ENCODE peak calls at places on chromosome 3, in ten cellular contexts. One of them, this sample, is unnamed.

GRCh38 chr3:126494831-126495230 is 19.1 kb upstream of the ZXDC start:
- DNase-seq in HL-60: no peak
- DNase-seq in GM23248: no peak
- DNase-seq in neural progenitor cell: no peak
- DNase-seq in ovary: no peak
- DNase-seq in stomach: no peak
- DNase-seq in aorta: no peak
- DNase-seq in astrocyte: no peak
- DNase-seq in tibial nerve: no peak
- DNase-seq in left ventricle myocardium inferior: no peak
- DNase-seq in this sample: no peak

GRCh38 chr3:17233398-17233800 is 348.6 kb downstream of the PLCL2 start:
- DNase-seq in left ventricle myocardium inferior: no peak
- DNase-seq in tibial nerve: no peak
- DNase-seq in ovary: no peak
- DNase-seq in neural progenitor cell: peak
- DNase-seq in astrocyte: peak
- DNase-seq in stomach: no peak
- DNase-seq in aorta: no peak
- DNase-seq in HL-60: peak
- DNase-seq in GM23248: peak
- DNase-seq in this sample: peak

GRCh38 chr3:168909260-168909659 is 754.3 kb downstream of the MECOM start:
- DNase-seq in astrocyte: peak
- DNase-seq in aorta: no peak
- DNase-seq in HL-60: no peak
- DNase-seq in left ventricle myocardium inferior: no peak
- DNase-seq in GM23248: peak
- DNase-seq in tibial nerve: no peak
- DNase-seq in ovary: no peak
- DNase-seq in stomach: no peak
- DNase-seq in neural progenitor cell: no peak
- DNase-seq in this sample: no peak

GRCh38 chr3:42071720-42072582 is 19.2 kb upstream of the TRAK1 start:
- DNase-seq in neural progenitor cell: peak
- DNase-seq in aorta: peak
- DNase-seq in tibial nerve: peak
- DNase-seq in left ventricle myocardium inferior: peak
- DNase-seq in stomach: peak
- DNase-seq in ovary: peak
- DNase-seq in astrocyte: peak
- DNase-seq in GM23248: peak
- DNase-seq in HL-60: peak
- DNase-seq in this sample: no peak

GRCh38 chr3:110344897-110345767 is 726.5 kb upstream of the NECTIN3 start:
- DNase-seq in stomach: no peak
- DNase-seq in neural progenitor cell: no peak
- DNase-seq in GM23248: no peak
- DNase-seq in ovary: no peak
- DNase-seq in HL-60: no peak
- DNase-seq in astrocyte: peak
- DNase-seq in tibial nerve: no peak
- DNase-seq in left ventricle myocardium inferior: no peak
- DNase-seq in aorta: no peak
- DNase-seq in this sample: no peak

GRCh38 chr3:156459434-156459833 is 95.5 kb downstream of the SSR3 start:
- DNase-seq in left ventricle myocardium inferior: peak
- DNase-seq in ovary: no peak
- DNase-seq in astrocyte: no peak
- DNase-seq in aorta: peak
- DNase-seq in neural progenitor cell: no peak
- DNase-seq in tibial nerve: no peak
- DNase-seq in HL-60: no peak
- DNase-seq in stomach: no peak
- DNase-seq in GM23248: no peak
- DNase-seq in this sample: no peak

GRCh38 chr3:11244131-11244677 is 28.0 kb upstream of the ATG7 start:
- DNase-seq in ovary: no peak
- DNase-seq in neural progenitor cell: no peak
- DNase-seq in left ventricle myocardium inferior: no peak
- DNase-seq in HL-60: no peak
- DNase-seq in aorta: no peak
- DNase-seq in GM23248: peak
- DNase-seq in astrocyte: no peak
- DNase-seq in tibial nerve: no peak
- DNase-seq in stomach: no peak
- DNase-seq in this sample: no peak

GRCh38 chr3:46709147-46709654 is 8.0 kb downstream of the TMIE start:
- DNase-seq in HL-60: no peak
- DNase-seq in stomach: no peak
- DNase-seq in aorta: no peak
- DNase-seq in astrocyte: no peak
- DNase-seq in GM23248: no peak
- DNase-seq in ovary: peak
- DNase-seq in left ventricle myocardium inferior: peak
- DNase-seq in tibial nerve: no peak
- DNase-seq in neural progenitor cell: no peak
- DNase-seq in this sample: no peak

GRCh38 chr3:65636326-65636725 is 402.4 kb downstream of the MAGI1 start:
- DNase-seq in stomach: no peak
- DNase-seq in left ventricle myocardium inferior: no peak
- DNase-seq in neural progenitor cell: no peak
- DNase-seq in ovary: no peak
- DNase-seq in astrocyte: no peak
- DNase-seq in GM23248: no peak
- DNase-seq in tibial nerve: no peak
- DNase-seq in aorta: no peak
- DNase-seq in HL-60: no peak
- DNase-seq in this sample: no peak

GRCh38 chr3:123431658-123432323 is 17.1 kb downstream of the ADCY5 start:
- DNase-seq in left ventricle myocardium inferior: no peak
- DNase-seq in HL-60: no peak
- DNase-seq in aorta: no peak
- DNase-seq in astrocyte: peak
- DNase-seq in neural progenitor cell: no peak
- DNase-seq in tibial nerve: no peak
- DNase-seq in ovary: no peak
- DNase-seq in stomach: no peak
- DNase-seq in GM23248: no peak
- DNase-seq in this sample: no peak

GRCh38 chr3:71495708-71496472 is 87.6 kb downstream of the FOXP1 start:
- DNase-seq in left ventricle myocardium inferior: no peak
- DNase-seq in neural progenitor cell: no peak
- DNase-seq in aorta: no peak
- DNase-seq in GM23248: peak
- DNase-seq in astrocyte: peak
- DNase-seq in tibial nerve: no peak
- DNase-seq in stomach: no peak
- DNase-seq in ovary: no peak
- DNase-seq in HL-60: no peak
- DNase-seq in this sample: no peak

GRCh38 chr3:77158701-77159100 is 118.8 kb downstream of the ROBO2 start:
- DNase-seq in GM23248: no peak
- DNase-seq in HL-60: no peak
- DNase-seq in tibial nerve: no peak
- DNase-seq in left ventricle myocardium inferior: no peak
- DNase-seq in ovary: no peak
- DNase-seq in neural progenitor cell: no peak
- DNase-seq in aorta: no peak
- DNase-seq in stomach: no peak
- DNase-seq in astrocyte: no peak
- DNase-seq in this sample: no peak

GRCh38 chr3:77161098-77161497 is 121.2 kb downstream of the ROBO2 start:
- DNase-seq in ovary: no peak
- DNase-seq in HL-60: no peak
- DNase-seq in GM23248: no peak
- DNase-seq in astrocyte: no peak
- DNase-seq in aorta: no peak
- DNase-seq in tibial nerve: no peak
- DNase-seq in stomach: no peak
- DNase-seq in neural progenitor cell: no peak
- DNase-seq in left ventricle myocardium inferior: no peak
- DNase-seq in this sample: no peak

DNA sequence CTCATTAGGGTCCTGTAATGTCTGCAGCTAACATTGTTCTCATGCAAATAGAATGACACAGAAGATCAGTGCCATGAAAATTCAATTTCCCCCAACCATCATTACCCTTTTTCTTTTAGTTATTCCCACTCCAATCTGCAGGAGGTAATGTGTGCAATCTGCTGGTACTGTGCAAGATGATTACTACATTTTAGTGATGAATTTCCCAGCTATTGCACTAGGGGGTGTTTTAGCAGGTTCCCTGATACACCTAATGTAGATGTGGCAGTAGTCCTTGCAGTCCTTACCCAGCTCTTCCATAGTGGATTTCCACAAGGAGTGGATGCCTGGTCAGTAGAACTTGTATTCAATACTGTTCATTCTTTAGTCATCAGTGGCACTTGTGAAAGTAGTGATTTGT is 119.3 kb downstream of the ROBO2 start:
- DNase-seq in astrocyte: no peak
- DNase-seq in neural progenitor cell: no peak
- DNase-seq in left ventricle myocardium inferior: no peak
- DNase-seq in tibial nerve: no peak
- DNase-seq in stomach: no peak
- DNase-seq in ovary: no peak
- DNase-seq in aorta: no peak
- DNase-seq in HL-60: no peak
- DNase-seq in GM23248: no peak
- DNase-seq in this sample: no peak
- H3K27ac ChIP-seq in astrocyte: no peak
- H3K27ac ChIP-seq in neural progenitor cell: no peak
- H3K27ac ChIP-seq in left ventricle myocardium inferior: no peak
- H3K27ac ChIP-seq in tibial nerve: no peak
- H3K27ac ChIP-seq in stomach: no peak
- H3K27ac ChIP-seq in ovary: no peak
- H3K27ac ChIP-seq in aorta: no peak
- H3K27ac ChIP-seq in HL-60: no peak
- H3K27ac ChIP-seq in GM23248: no peak
- H3K27ac ChIP-seq in this sample: no peak

GRCh38 chr3:44870375-44871061 is 3.9 kb upstream of the TGM4 start:
- DNase-seq in HL-60: no peak
- DNase-seq in tibial nerve: no peak
- DNase-seq in neural progenitor cell: no peak
- DNase-seq in GM23248: no peak
- DNase-seq in aorta: no peak
- DNase-seq in astrocyte: no peak
- DNase-seq in stomach: peak
- DNase-seq in ovary: no peak
- DNase-seq in left ventricle myocardium inferior: no peak
- DNase-seq in this sample: no peak
- H3K27ac ChIP-seq in HL-60: no peak
- H3K27ac ChIP-seq in tibial nerve: no peak
- H3K27ac ChIP-seq in neural progenitor cell: no peak
- H3K27ac ChIP-seq in GM23248: no peak
- H3K27ac ChIP-seq in aorta: no peak
- H3K27ac ChIP-seq in astrocyte: no peak
- H3K27ac ChIP-seq in stomach: no peak
- H3K27ac ChIP-seq in ovary: no peak
- H3K27ac ChIP-seq in left ventricle myocardium inferior: no peak
- H3K27ac ChIP-seq in this sample: no peak

GRCh38 chr3:171690291-171690690 is 120.0 kb downstream of the PLD1 start:
- DNase-seq in stomach: no peak
- DNase-seq in astrocyte: no peak
- DNase-seq in neural progenitor cell: no peak
- DNase-seq in tibial nerve: no peak
- DNase-seq in GM23248: no peak
- DNase-seq in HL-60: no peak
- DNase-seq in aorta: no peak
- DNase-seq in left ventricle myocardium inferior: no peak
- DNase-seq in ovary: no peak
- DNase-seq in this sample: no peak
- H3K27ac ChIP-seq in stomach: no peak
- H3K27ac ChIP-seq in astrocyte: no peak
- H3K27ac ChIP-seq in neural progenitor cell: no peak
- H3K27ac ChIP-seq in tibial nerve: no peak
- H3K27ac ChIP-seq in GM23248: no peak
- H3K27ac ChIP-seq in HL-60: no peak
- H3K27ac ChIP-seq in aorta: no peak
- H3K27ac ChIP-seq in left ventricle myocardium inferior: peak
- H3K27ac ChIP-seq in ovary: no peak
- H3K27ac ChIP-seq in this sample: no peak

GRCh38 chr3:160372780-160373179 is 26.2 kb downstream of the IFT80 start:
- DNase-seq in astrocyte: peak
- DNase-seq in GM23248: peak
- DNase-seq in left ventricle myocardium inferior: no peak
- DNase-seq in ovary: no peak
- DNase-seq in tibial nerve: no peak
- DNase-seq in neural progenitor cell: no peak
- DNase-seq in stomach: no peak
- DNase-seq in HL-60: no peak
- DNase-seq in aorta: no peak
- DNase-seq in this sample: peak

GRCh38 chr3:160370987-160371857 is 27.8 kb downstream of the IFT80 start:
- DNase-seq in neural progenitor cell: no peak
- DNase-seq in aorta: no peak
- DNase-seq in stomach: no peak
- DNase-seq in astrocyte: no peak
- DNase-seq in HL-60: no peak
- DNase-seq in left ventricle myocardium inferior: no peak
- DNase-seq in GM23248: no peak
- DNase-seq in ovary: no peak
- DNase-seq in tibial nerve: no peak
- DNase-seq in this sample: no peak

GRCh38 chr3:160365872-160366522 is 33.0 kb downstream of the IFT80 start:
- DNase-seq in neural progenitor cell: no peak
- DNase-seq in HL-60: no peak
- DNase-seq in stomach: no peak
- DNase-seq in astrocyte: no peak
- DNase-seq in left ventricle myocardium inferior: no peak
- DNase-seq in GM23248: no peak
- DNase-seq in ovary: no peak
- DNase-seq in aorta: no peak
- DNase-seq in tibial nerve: no peak
- DNase-seq in this sample: no peak

GRCh38 chr3:160369784-160370183 is 29.2 kb downstream of the IFT80 start:
- DNase-seq in HL-60: no peak
- DNase-seq in aorta: no peak
- DNase-seq in stomach: no peak
- DNase-seq in left ventricle myocardium inferior: no peak
- DNase-seq in neural progenitor cell: no peak
- DNase-seq in ovary: no peak
- DNase-seq in tibial nerve: no peak
- DNase-seq in GM23248: no peak
- DNase-seq in astrocyte: peak
- DNase-seq in this sample: no peak

DNA sequence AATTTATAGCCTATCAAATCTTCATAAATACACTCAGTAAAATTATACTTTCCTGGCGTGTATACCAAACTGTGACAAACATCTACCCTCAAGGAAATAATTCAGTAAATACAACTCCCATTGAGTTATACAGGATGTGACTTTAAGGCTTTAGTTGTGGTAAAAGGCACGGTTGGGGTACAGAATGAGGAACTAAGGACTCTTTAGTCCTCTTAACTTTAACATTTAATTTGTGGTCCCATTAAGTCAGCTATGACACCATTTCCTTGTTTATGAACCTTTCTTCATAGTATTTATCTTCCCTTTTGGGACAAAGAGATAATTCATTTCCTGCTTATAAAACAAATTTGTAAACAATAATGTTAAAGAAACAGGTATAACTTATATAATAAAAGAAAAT is 30.2 kb downstream of the IFT80 start:
- DNase-seq in left ventricle myocardium inferior: no peak
- DNase-seq in aorta: no peak
- DNase-seq in ovary: no peak
- DNase-seq in GM23248: no peak
- DNase-seq in neural progenitor cell: no peak
- DNase-seq in stomach: no peak
- DNase-seq in HL-60: no peak
- DNase-seq in tibial nerve: no peak
- DNase-seq in astrocyte: no peak
- DNase-seq in this sample: no peak
- H3K27ac ChIP-seq in left ventricle myocardium inferior: no peak
- H3K27ac ChIP-seq in aorta: no peak
- H3K27ac ChIP-seq in ovary: no peak
- H3K27ac ChIP-seq in GM23248: no peak
- H3K27ac ChIP-seq in neural progenitor cell: no peak
- H3K27ac ChIP-seq in stomach: no peak
- H3K27ac ChIP-seq in HL-60: peak
- H3K27ac ChIP-seq in tibial nerve: no peak
- H3K27ac ChIP-seq in astrocyte: no peak
- H3K27ac ChIP-seq in this sample: no peak